ENCODE peak calls at places on chromosomes 4 and X, in four cellular contexts. H is tibial artery, F is hepatocyte, V is gastrocnemius medialis. Q is an unnamed sample.

GRCh38 chrX:87900320-87900908 is 382.8 kb downstream of the KLHL4 start:
- DNase-seq in H (no peak), V (no peak), F (no peak), Q (no peak)

GRCh38 chrX:38183577-38183976 is 37.1 kb downstream of the SRPX start:
- DNase-seq in F (no peak), V (no peak), H (no peak), Q (no peak)

GRCh38 chrX:64188901-64189300 is 16.6 kb downstream of the AMER1 start:
- DNase-seq in V (no peak), F (no peak), H (no peak), Q (no peak)

GRCh38 chr4:182885738-182886077 is 31.5 kb downstream of the DCTD start:
- DNase-seq in F (no peak), H (no peak), V (no peak), Q (no peak)

GRCh38 chrX:134849390-134849789 is 141.4 kb upstream of the SMIM10 start:
- DNase-seq in H (no peak), F (no peak), V (no peak), Q (no peak)

GRCh38 chr4:56314207-56314915 is 72.9 kb downstream of the AASDH start:
- DNase-seq in V (no peak), H (no peak), F (no peak), Q (no peak)

GRCh38 chr4:38154681-38155588 is 194.7 kb downstream of the PTTG2 start:
- DNase-seq in V (peak; percentile 31), H (no peak), F (no peak), Q (no peak)

GRCh38 chrX:119234931-119235555 is 1.0 kb upstream of the PGRMC1 start:
- DNase-seq in H (no peak), V (no peak), F (no peak), Q (no peak)

GRCh38 chr4:1785592-1785991 is 7.5 kb upstream of the FGFR3 start:
- DNase-seq in F (no peak), V (no peak), H (no peak), Q (no peak)

GRCh38 chr4:1862961-1863296 is 7.0 kb upstream of the LETM1 start:
- DNase-seq in F (no peak), H (no peak), V (no peak), Q (no peak)

GRCh38 chr4:26263165-26263564 is 57.6 kb upstream of the RBPJ start:
- DNase-seq in F (peak; percentile 16), H (no peak), V (no peak), Q (no peak)

GRCh38 chrX:87808576-87809243 is 291.1 kb downstream of the KLHL4 start:
- DNase-seq in F (no peak), V (no peak), H (no peak), Q (peak; percentile 67)

GRCh38 chrX:11257711-11258110 is 35.5 kb upstream of the AMELX start:
- DNase-seq in H (no peak), V (no peak), F (peak; percentile 14), Q (no peak)

GRCh38 chrX:17944833-17945497 is 83.9 kb upstream of the RAI2 start:
- DNase-seq in F (peak; percentile 15), V (no peak), H (no peak), Q (no peak)

GRCh38 chrX:73850124-73851013 is 287.4 kb downstream of the CHIC1 start:
- DNase-seq in V (no peak), F (peak; percentile 13), H (no peak), Q (no peak)
- TF ChIP-seq CTCF in V (no peak), F (no peak), H (no peak), Q (no peak)

DNA sequence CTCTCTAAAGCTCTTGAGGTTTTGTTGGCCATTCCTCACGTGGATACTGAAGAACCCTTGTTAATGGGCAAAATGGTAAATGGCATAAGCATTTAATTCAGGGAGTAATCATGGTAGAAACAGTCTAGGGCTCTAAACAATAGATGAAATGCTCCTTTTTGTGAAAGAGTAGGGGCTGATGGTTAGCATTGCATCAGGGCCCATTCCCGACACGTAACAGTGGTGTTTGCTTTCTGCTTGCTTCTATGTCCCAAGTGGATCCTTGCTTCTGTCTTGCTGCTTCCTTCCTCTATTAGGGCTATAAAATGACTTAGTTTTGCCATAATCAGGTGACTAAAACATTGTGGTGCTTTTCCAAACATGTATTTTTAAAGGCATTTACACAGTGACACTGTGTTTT is 230.9 kb upstream of the AFF2 start:
- DNase-seq in F (no peak), V (no peak), H (no peak), Q (no peak)
- H3K9me3 ChIP-seq in F (no peaks in the 10 kb centered on the region), V (no peaks in the 10 kb centered on the region), H (no peaks in the 10 kb centered on the region), Q (no peaks in the 10 kb centered on the region)

GRCh38 chr4:150794706-150795105 is 212.8 kb downstream of the MAB21L2 start:
- DNase-seq in H (no peak), V (no peak), F (no peak), Q (no peak)

GRCh38 chr4:150801833-150802232 is 213.3 kb downstream of the LRBA start:
- DNase-seq in V (no peak), F (no peak), H (no peak), Q (no peak)

DNA sequence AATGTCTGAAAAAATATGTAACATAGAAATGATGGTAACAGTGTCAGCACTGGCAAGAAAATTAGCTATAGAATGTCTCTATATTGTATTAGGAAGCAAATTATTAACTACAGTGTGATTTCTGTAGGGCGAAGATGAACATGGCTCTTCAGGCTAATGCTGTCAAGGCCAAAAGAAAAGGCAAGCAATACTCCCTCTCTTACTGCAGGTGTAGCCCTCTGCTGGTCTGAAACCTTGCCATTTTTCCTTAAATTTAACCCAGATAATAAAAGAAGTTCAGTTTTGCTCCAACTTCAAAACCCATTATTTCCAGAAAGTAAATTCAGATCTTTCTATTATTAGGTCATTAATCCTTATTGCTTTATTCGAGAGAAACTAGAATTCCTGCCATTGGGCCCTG is 215.9 kb downstream of the LRBA start:
- DNase-seq in H (no peak), F (no peak), V (no peak), Q (no peak)
- TF ChIP-seq CTCF in H (no peak), F (no peak), V (no peak), Q (no peak)

DNA sequence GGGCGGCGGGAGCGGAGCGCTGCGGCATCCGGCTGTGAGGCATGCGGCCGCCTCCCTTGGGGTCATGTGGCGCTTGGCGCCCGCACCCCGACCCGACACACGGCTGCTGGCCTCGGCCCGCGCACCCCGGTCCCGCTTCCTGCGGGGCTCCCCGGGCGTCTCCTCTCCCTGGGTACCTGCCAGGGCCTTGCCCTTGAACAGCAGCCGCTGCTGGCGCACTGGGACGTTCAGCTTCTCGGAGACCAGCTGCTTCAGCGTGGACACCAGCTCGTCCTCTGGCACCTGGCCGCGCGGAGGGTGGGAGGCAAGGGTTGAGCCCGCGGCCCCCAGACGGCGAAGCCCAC is 391 bp downstream of the UBL4A start:
- DNase-seq in H (no peak), V (peak; percentile 43), F (peak; percentile 33), Q (peak; percentile 87)
- H3K9me3 ChIP-seq in H (no peaks in the 10 kb centered on the region), V (no peaks in the 10 kb centered on the region), F (no peaks in the 10 kb centered on the region), Q (no peaks in the 10 kb centered on the region)